ENCODE peak calls at places on chromosomes 11 and 22, in four cellular contexts. I is sigmoid colon; J is effector memory CD8-positive, alpha-beta T cell; V is activated naive CD4-positive, alpha-beta T cell. M is an unnamed sample.
A peak's percentile ranks its signal among the peaks of the same experiment; 100 is the strongest.

GRCh38 chr11:864928-865327 is 22.3 kb downstream of the TSPAN4 start:
- DNase-seq in I (no peak), J (no peak), V (no peak), M (no peak)

GRCh38 chr11:41522899-41523672 is 63.6 kb upstream of the LRRC4C start:
- DNase-seq in I (no peak), J (no peak), V (no peak), M (no peak)

GRCh38 chr11:60891103-60891741 is 15.2 kb downstream of the PRPF19 start:
- DNase-seq in I (no peak), J (no peak), V (no peak), M (no peak)

GRCh38 chr11:79198898-79199250 is 242.0 kb downstream of the TENM4 start:
- DNase-seq in I (no peak), J (no peak), V (no peak), M (no peak)

GRCh38 chr22:38040953-38041759 is 16.0 kb upstream of the PICK1 start:
- DNase-seq in I (no peak), J (no peak), V (no peak), M (no peak)

GRCh38 chr11:62169448-62169847 is 20.6 kb upstream of the SCGB1D1 start:
- DNase-seq in I (no peak), J (no peak), V (no peak), M (no peak)

GRCh38 chr11:45405916-45406670 is 120.0 kb upstream of the SYT13 start:
- DNase-seq in I (no peak), J (no peak), V (no peak), M (no peak)

GRCh38 chr11:15006139-15006759 is 34.1 kb upstream of the CALCA start:
- DNase-seq in I (no peak), J (peak; percentile 8), V (no peak), M (peak; percentile 3)

GRCh38 chr11:79406376-79406775 is 34.5 kb downstream of the TENM4 start:
- DNase-seq in I (no peak), J (no peak), V (no peak), M (no peak)

GRCh38 chr11:76334826-76335389 is 46.0 kb downstream of the THAP12 start:
- DNase-seq in I (no peak), J (no peak), V (no peak), M (no peak)

GRCh38 chr11:58912124-58912523 is 27.2 kb upstream of the GLYATL1 start:
- DNase-seq in I (no peak), J (no peak), V (no peak), M (no peak)

GRCh38 chr11:95912902-95913560 is 10.9 kb downstream of the MTMR2 start:
- DNase-seq in I (no peak), J (no peak), V (no peak), M (no peak)

GRCh38 chr22:26918236-26918635 is 260.8 kb downstream of the MIAT start:
- DNase-seq in I (no peak), J (no peak), V (no peak), M (no peak)

GRCh38 chr22:36285017-36285416 is 32.1 kb downstream of the APOL1 start:
- DNase-seq in I (peak; percentile 76), J (no peak), V (no peak), M (no peak)

GRCh38 chr22:39443416-39443815 is 13.4 kb upstream of the MGAT3 start:
- DNase-seq in I (no peak), J (no peak), V (no peak), M (no peak)

GRCh38 chr11:65911682-65912568 is 6.9 kb downstream of the C11orf68 start:
- DNase-seq in I (peak; percentile 85), J (no peak), V (no peak), M (peak; percentile 84)

GRCh38 chr11:92384807-92385206 is 160.2 kb downstream of the FAT3 start:
- DNase-seq in I (no peak), J (no peak), V (no peak), M (peak; percentile 30)

GRCh38 chr22:20456064-20456721 is 18.6 kb upstream of the SCARF2 start:
- DNase-seq in I (peak; percentile 90), J (peak; percentile 71), V (peak; percentile 64), M (peak; percentile 91)

GRCh38 chr11:112318193-112318592 is 57.5 kb upstream of the PLET1 start:
- DNase-seq in I (no peak), J (no peak), V (no peak), M (no peak)

GRCh38 chr11:63998558-63999348 is 12.5 kb downstream of the OTUB1 start:
- DNase-seq in I (no peak), J (no peak), V (peak; percentile 32), M (peak; percentile 52)

GRCh38 chr22:33242078-33242477 is 183.9 kb upstream of the SYN3 start:
- DNase-seq in I (no peak), J (no peak), V (no peak), M (no peak)

GRCh38 chr11:84673753-84674152 is 953.4 kb downstream of the DLG2 start:
- DNase-seq in I (no peak), J (no peak), V (no peak), M (no peak)

GRCh38 chr22:41261541-41262249 is 21.0 kb upstream of the CHADL start:
- DNase-seq in I (no peak), J (no peak), V (no peak), M (no peak)

GRCh38 chr11:72848846-72849466 is 34.7 kb downstream of the ATG16L2 start:
- DNase-seq in I (no peak), J (peak; percentile 38), V (peak; percentile 12), M (peak; percentile 55)